ENCODE peak calls at places on chromosomes 2 and 18, in six cellular contexts. T is ovary, E is dorsolateral prefrontal cortex, W is fibroblast of lung, Z is AG09319, C is stomach. H is an unnamed sample.

GRCh38 chr18:21194871-21195771 is 46.9 kb upstream of the GREB1L start:
- DNase-seq in T (no peak), E (no peak), W (peak), Z (peak), C (no peak), H (no peak)

GRCh38 chr2:223884399-223884798 is 47.0 kb upstream of the AP1S3 start:
- DNase-seq in T (no peak), E (no peak), W (peak), Z (no peak), C (no peak), H (no peak)

GRCh38 chr18:47283476-47283875 is 32.0 kb upstream of the SKOR2 start:
- DNase-seq in T (no peak), E (no peak), W (peak), Z (no peak), C (no peak), H (no peak)

GRCh38 chr2:42698940-42699339 is 65.0 kb downstream of the OXER1 start:
- DNase-seq in T (no peak), E (no peak), W (no peak), Z (no peak), C (no peak), H (no peak)

GRCh38 chr18:44111337-44111736 is 569.4 kb upstream of the SETBP1 start:
- DNase-seq in T (no peak), E (no peak), W (peak), Z (no peak), C (no peak), H (no peak)

GRCh38 chr2:102770506-102770905 is 8.7 kb downstream of the TMEM182 start:
- DNase-seq in T (no peak), E (no peak), W (peak), Z (no peak), C (no peak), H (no peak)

GRCh38 chr2:69390001-69390400 is 3.0 kb upstream of the GFPT1 start:
- DNase-seq in T (no peak), E (no peak), W (no peak), Z (no peak), C (no peak), H (no peak)

GRCh38 chr2:20350105-20350712 is 435 bp downstream of the PUM2 start:
- DNase-seq in T (peak), E (peak), W (peak), Z (no peak), C (peak), H (no peak)

GRCh38 chr2:11017921-11018320 is 106.2 kb downstream of the KCNF1 start:
- DNase-seq in T (no peak), E (no peak), W (no peak), Z (no peak), C (no peak), H (no peak)

GRCh38 chr18:73119574-73119973 is 251.8 kb upstream of the NETO1 start:
- DNase-seq in T (no peak), E (no peak), W (no peak), Z (no peak), C (no peak), H (no peak)

GRCh38 chr2:75729861-75730260 is 19.1 kb upstream of the GCFC2 start:
- DNase-seq in T (no peak), E (no peak), W (no peak), Z (no peak), C (no peak), H (no peak)

GRCh38 chr2:237532225-237532624 is 34.1 kb upstream of the PRLH start:
- DNase-seq in T (no peak), E (no peak), W (no peak), Z (no peak), C (no peak), H (no peak)

GRCh38 chr18:68735498-68736343 is 20.8 kb upstream of the TMX3 start:
- DNase-seq in T (no peak), E (no peak), W (peak), Z (peak), C (no peak), H (no peak)

GRCh38 chr2:75558786-75559428 is 1.8 kb downstream of the EVA1A start:
- DNase-seq in T (no peak), E (no peak), W (peak), Z (no peak), C (no peak), H (no peak)

GRCh38 chr2:97770450-97770849 is 57.1 kb downstream of the ZAP70 start:
- DNase-seq in T (no peak), E (no peak), W (no peak), Z (no peak), C (no peak), H (no peak)

GRCh38 chr2:173555833-173556232 is 201.2 kb downstream of the CDCA7 start:
- DNase-seq in T (no peak), E (no peak), W (peak), Z (no peak), C (no peak), H (no peak)

GRCh38 chr18:46360841-46361240 is 256.7 kb downstream of the HAUS1 start:
- DNase-seq in T (no peak), E (no peak), W (no peak), Z (no peak), C (no peak), H (no peak)

GRCh38 chr2:235444101-235444597 is 49.7 kb upstream of the AGAP1 start:
- DNase-seq in T (no peak), E (no peak), W (no peak), Z (no peak), C (no peak), H (no peak)

GRCh38 chr2:72155151-72155550 is 7.5 kb upstream of the CYP26B1 start:
- DNase-seq in T (no peak), E (no peak), W (no peak), Z (no peak), C (no peak), H (no peak)

GRCh38 chr2:223641062-223641461 is 38.9 kb upstream of the SCG2 start:
- DNase-seq in T (no peak), E (no peak), W (no peak), Z (no peak), C (no peak), H (no peak)

GRCh38 chr2:4588606-4589005 is 885.2 kb downstream of the DCDC2C start:
- DNase-seq in T (no peak), E (no peak), W (no peak), Z (no peak), C (no peak), H (no peak)

GRCh38 chr2:138502253-138503086 is 900 bp downstream of the SPOPL start:
- DNase-seq in T (no peak), E (no peak), W (peak), Z (no peak), C (peak), H (no peak)

GRCh38 chr2:42742740-42743666 is 20.9 kb downstream of the OXER1 start:
- DNase-seq in T (no peak), E (no peak), W (no peak), Z (no peak), C (no peak), H (no peak)

GRCh38 chr2:188701836-188702235 is 272.3 kb upstream of the COL3A1 start:
- DNase-seq in T (no peak), E (no peak), W (peak), Z (no peak), C (no peak), H (no peak)

GRCh38 chr2:21005111-21005699 is 38.7 kb downstream of the APOB start:
- DNase-seq in T (no peak), E (no peak), W (no peak), Z (no peak), C (no peak), H (no peak)

GRCh38 chr2:216023055-216023648 is 9.8 kb upstream of the MREG start:
- DNase-seq in T (no peak), E (peak), W (peak), Z (no peak), C (peak), H (no peak)

GRCh38 chr2:3805120-3805519 is 101.7 kb downstream of the DCDC2C start:
- DNase-seq in T (no peak), E (no peak), W (no peak), Z (no peak), C (no peak), H (no peak)

GRCh38 chr2:239911630-239912071 is 113.5 kb downstream of the NDUFA10 start:
- DNase-seq in T (no peak), E (no peak), W (no peak), Z (no peak), C (peak), H (no peak)

GRCh38 chr2:178946494-178946893 is 103.4 kb downstream of the CCDC141 start:
- DNase-seq in T (no peak), E (no peak), W (no peak), Z (no peak), C (no peak), H (no peak)

GRCh38 chr2:130957920-130958319 is 121.2 kb downstream of the ARHGEF4 start:
- DNase-seq in T (no peak), E (no peak), W (no peak), Z (no peak), C (no peak), H (no peak)

GRCh38 chr2:37085731-37086147 is 1.4 kb downstream of the GPATCH11 start:
- DNase-seq in T (no peak), E (no peak), W (peak), Z (no peak), C (no peak), H (no peak)

GRCh38 chr2:2919574-2920365 is 457.8 kb downstream of the EIPR1 start:
- DNase-seq in T (no peak), E (no peak), W (no peak), Z (no peak), C (no peak), H (no peak)

GRCh38 chr18:26225915-26226228 is 373 bp upstream of the TAF4B start:
- DNase-seq in T (no peak), E (no peak), W (no peak), Z (no peak), C (no peak), H (no peak)

GRCh38 chr2:175004980-175005832 is at the start of gene CHN1:
- DNase-seq in T (peak), E (peak), W (peak), Z (peak), C (peak), H (peak)

GRCh38 chr2:25103287-25103871 is 61.5 kb downstream of the EFR3B start:
- DNase-seq in T (no peak), E (peak), W (peak), Z (peak), C (no peak), H (no peak)

GRCh38 chr2:100235098-100235497 is 87.2 kb downstream of the LONRF2 start:
- DNase-seq in T (no peak), E (no peak), W (no peak), Z (no peak), C (peak), H (no peak)

GRCh38 chr2:96251721-96252292 is 14.0 kb downstream of the TMEM127 start:
- DNase-seq in T (no peak), E (peak), W (peak), Z (peak), C (peak), H (no peak)

GRCh38 chr2:164920430-164920829 is 34.9 kb downstream of the SLC38A11 start:
- DNase-seq in T (no peak), E (no peak), W (peak), Z (peak), C (no peak), H (no peak)

GRCh38 chr18:37533647-37534565 is 31.7 kb downstream of the CELF4 start:
- DNase-seq in T (no peak), E (no peak), W (no peak), Z (no peak), C (no peak), H (no peak)
- TF ChIP-seq CTCF in T (no peak), E (no peak), W (no peak), Z (no peak), C (no peak), H (no peak)

DNA sequence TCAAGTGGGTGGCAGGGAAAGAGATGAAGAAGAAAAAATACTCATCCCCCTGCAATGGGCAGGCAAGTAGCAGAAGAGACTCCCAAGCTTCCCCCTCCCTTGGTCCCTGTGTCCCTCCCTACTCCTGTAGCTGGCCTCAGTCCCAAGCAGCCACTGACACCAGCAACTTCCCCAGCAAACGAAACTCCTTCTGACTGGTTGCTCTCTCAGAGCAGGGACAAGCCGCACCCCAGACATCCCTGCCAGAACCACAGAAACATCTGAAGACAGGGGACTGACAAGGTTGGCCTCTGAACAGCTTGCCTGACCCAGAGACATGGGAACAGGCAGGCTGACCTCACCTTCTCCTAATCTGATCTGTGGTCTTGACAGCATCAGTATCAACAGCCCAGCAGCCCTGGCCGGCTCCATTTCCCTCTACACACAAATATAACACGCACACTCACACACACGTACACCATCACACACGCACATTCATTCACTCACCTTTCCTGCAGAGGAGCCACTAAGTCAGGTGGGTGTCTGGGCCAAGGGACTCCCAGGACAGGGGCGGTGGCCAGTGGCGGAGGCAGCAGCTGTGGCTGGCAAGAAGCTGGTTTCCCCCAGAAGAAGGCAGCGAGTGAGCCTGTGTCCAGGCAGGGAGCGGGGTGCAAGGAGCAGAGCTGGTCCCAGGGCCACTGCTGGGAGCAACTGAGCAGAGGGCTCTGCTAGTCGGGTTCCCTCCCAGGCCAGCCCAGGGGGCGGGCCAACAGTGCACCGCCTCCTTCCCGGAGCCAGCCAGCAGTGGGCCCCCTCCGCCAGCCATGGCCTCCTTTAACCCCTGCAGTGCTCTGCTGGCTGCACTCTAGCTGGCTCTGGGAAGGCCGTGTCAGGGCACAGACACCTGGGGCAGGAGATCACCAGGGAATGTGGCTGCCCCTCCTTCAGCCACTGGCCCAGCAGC is 59.1 kb downstream of the TNS1 start:
- DNase-seq in T (peak), E (peak), W (peak), Z (no peak), C (peak), H (no peak)
- TF ChIP-seq CTCF in T (peak), E (peak), W (peak), Z (peak), C (peak), H (no peak)

DNA sequence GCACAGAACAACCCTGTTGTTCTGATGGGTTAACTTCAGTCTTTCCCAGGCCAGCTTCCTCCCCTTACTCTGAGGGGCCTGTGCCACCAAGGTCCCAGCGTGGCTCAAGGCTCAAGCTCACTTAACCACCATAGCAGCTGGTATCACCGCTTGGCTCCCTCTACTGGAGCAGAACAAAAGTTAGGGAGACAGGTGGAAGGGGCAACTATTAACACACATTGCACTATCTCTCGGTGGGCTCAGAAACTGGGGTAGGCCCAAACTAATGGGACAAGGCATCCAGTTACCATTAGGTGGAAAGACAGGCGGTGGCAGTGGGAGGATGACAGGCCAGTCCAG is 88.7 kb upstream of the ATL2 start:
- DNase-seq in T (no peak), E (no peak), W (peak), Z (no peak), C (peak), H (no peak)
- TF ChIP-seq CTCF in T (no peak), E (peak), W (peak), Z (peak), C (peak), H (no peak)

GRCh38 chr18:59149007-59149406 is 9.3 kb downstream of the SEC11C start:
- DNase-seq in T (no peak), E (no peak), W (no peak), Z (no peak), C (no peak), H (no peak)

GRCh38 chr18:59149416-59149815 is 9.7 kb downstream of the SEC11C start:
- DNase-seq in T (no peak), E (no peak), W (no peak), Z (no peak), C (no peak), H (no peak)

GRCh38 chr18:59155140-59155539 is 15.5 kb downstream of the SEC11C start:
- DNase-seq in T (no peak), E (no peak), W (peak), Z (peak), C (no peak), H (no peak)

GRCh38 chr18:59148192-59148591 is 8.5 kb downstream of the SEC11C start:
- DNase-seq in T (no peak), E (no peak), W (no peak), Z (no peak), C (peak), H (no peak)

GRCh38 chr18:59150236-59150635 is 10.6 kb downstream of the SEC11C start:
- DNase-seq in T (no peak), E (no peak), W (no peak), Z (no peak), C (no peak), H (no peak)
- TF ChIP-seq CTCF in T (no peak), E (no peak), W (no peak), Z (no peak), C (no peak), H (no peak)

GRCh38 chr2:132415256-132416079 is 1.1 kb upstream of the GPR39 start:
- DNase-seq in T (no peak), E (no peak), W (no peak), Z (no peak), C (no peak), H (no peak)
- TF ChIP-seq CTCF in T (no peak), E (no peak), W (no peak), Z (peak), C (no peak), H (no peak)

GRCh38 chr2:197804758-197805597 is 585 bp downstream of the PLCL1 start:
- DNase-seq in T (peak), E (peak), W (peak), Z (no peak), C (no peak), H (peak)
- TF ChIP-seq CTCF in T (no peak), E (no peak), W (no peak), Z (no peak), C (peak), H (no peak)

DNA sequence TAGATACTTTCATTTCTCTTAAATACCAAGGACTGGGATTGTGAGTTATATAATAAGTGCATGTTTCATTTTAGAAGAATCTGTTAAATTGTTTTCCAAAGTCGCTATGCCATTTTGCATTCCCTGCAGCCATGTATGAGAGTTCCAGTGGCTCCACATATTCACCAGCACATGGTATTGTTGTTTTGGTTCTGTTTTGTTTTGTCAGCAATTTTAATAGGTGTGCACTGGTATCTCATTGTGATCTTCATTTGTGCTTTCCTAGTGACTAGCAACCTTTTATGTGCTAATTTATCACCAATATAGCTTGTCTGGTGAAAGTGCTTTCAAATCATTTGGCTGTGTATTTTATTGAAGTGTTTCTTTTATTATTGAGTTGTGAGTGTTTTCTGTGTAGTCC is 278.9 kb downstream of the ZNF516 start:
- DNase-seq in T (no peak), E (no peak), W (no peak), Z (no peak), C (no peak), H (no peak)
- TF ChIP-seq CTCF in T (no peak), E (no peak), W (no peak), Z (no peak), C (no peak), H (no peak)

GRCh38 chr2:160157861-160158813 is 41.9 kb downstream of the ITGB6 start:
- DNase-seq in T (no peak), E (no peak), W (peak), Z (no peak), C (no peak), H (no peak)

GRCh38 chr2:160156665-160157064 is 43.4 kb downstream of the ITGB6 start:
- DNase-seq in T (no peak), E (no peak), W (peak), Z (no peak), C (no peak), H (no peak)

DNA sequence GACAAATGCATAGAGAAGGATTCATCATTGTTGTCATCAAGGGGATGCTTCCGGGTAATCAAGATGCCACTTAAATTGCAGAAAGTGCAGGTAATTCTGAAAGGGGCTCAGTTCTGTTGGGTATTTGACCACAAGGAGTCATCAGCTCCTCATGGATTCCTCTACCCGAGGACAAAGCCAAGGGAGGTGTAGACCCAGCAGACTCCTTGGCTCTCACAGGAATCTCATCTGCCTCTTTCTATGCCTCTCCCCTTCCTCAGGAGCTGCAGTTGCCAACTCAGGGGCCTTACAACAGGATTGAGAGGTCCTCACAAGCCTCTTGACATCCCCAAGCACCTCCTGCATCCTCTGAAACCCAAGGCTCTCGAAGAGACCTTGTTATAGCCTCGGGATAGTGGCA is 44.0 kb downstream of the ITGB6 start:
- DNase-seq in T (no peak), E (no peak), W (peak), Z (no peak), C (no peak), H (no peak)
- TF ChIP-seq CTCF in T (no peak), E (no peak), W (no peak), Z (no peak), C (no peak), H (no peak)